ENCODE peak calls at places on chromosomes 1 and 21, in nine cellular contexts. R is breast epithelium, P is upper lobe of left lung, S is GM23338, F is sigmoid colon, E is transverse colon, A is Panc1, G is SK-N-SH, J is stomach. I is an unnamed sample.
A peak's percentile ranks its signal among the peaks of the same experiment; 100 is the strongest.

GRCh38 chr1:18939398-18940302 is 16.8 kb downstream of the IFFO2 start:
- DNase-seq in R (no peak), P (no peak), S (no peak), F (no peak), E (no peak), A (no peak), G (no peak), J (no peak), I (no peak)

GRCh38 chr1:210584439-210585113 is 255.9 kb downstream of the HHAT start:
- DNase-seq in R (no peak), P (peak; percentile 75), S (peak; percentile 93), F (peak; percentile 80), E (peak; percentile 78), A (no peak), G (peak; percentile 75), J (peak; percentile 77), I (peak; percentile 68)

GRCh38 chr1:26418865-26419349 is 8.3 kb downstream of the LIN28A start:
- DNase-seq in R (no peak), P (no peak), S (peak; percentile 99), F (no peak), E (no peak), A (no peak), G (no peak), J (no peak), I (no peak)

GRCh38 chr1:46284597-46285564 is 18.5 kb downstream of the LRRC41 start:
- DNase-seq in R (no peak), P (no peak), S (no peak), F (no peak), E (no peak), A (no peak), G (no peak), J (no peak), I (no peak)

GRCh38 chr1:35810096-35810860 is 2.5 kb downstream of the AGO4 start:
- DNase-seq in R (no peak), P (no peak), S (no peak), F (no peak), E (no peak), A (no peak), G (no peak), J (no peak), I (no peak)

GRCh38 chr21:33041981-33042380 is 16.2 kb downstream of the OLIG2 start:
- DNase-seq in R (no peak), P (no peak), S (no peak), F (no peak), E (no peak), A (no peak), G (no peak), J (no peak), I (no peak)

GRCh38 chr1:151166506-151166956 is 587 bp downstream of the SCNM1 start:
- DNase-seq in R (no peak), P (no peak), S (peak; percentile 59), F (peak; percentile 72), E (no peak), A (no peak), G (peak; percentile 47), J (no peak), I (no peak)

GRCh38 chr1:16318544-16318943 is 33.7 kb downstream of the FBXO42 start:
- DNase-seq in R (no peak), P (peak; percentile 43), S (no peak), F (no peak), E (peak; percentile 28), A (no peak), G (no peak), J (no peak), I (peak; percentile 17)

GRCh38 chr1:94025383-94026340 is 95.3 kb downstream of the ABCA4 start:
- DNase-seq in R (no peak), P (no peak), S (peak; percentile 67), F (no peak), E (no peak), A (peak; percentile 54), G (peak; percentile 74), J (no peak), I (peak; percentile 58)

GRCh38 chr1:39159224-39160036 is 45.1 kb upstream of the MACF1 start:
- DNase-seq in R (peak; percentile 65), P (peak; percentile 84), S (peak; percentile 77), F (no peak), E (peak; percentile 56), A (no peak), G (no peak), J (peak; percentile 52), I (peak; percentile 47)
- H3K4me3 ChIP-seq in R (peak overlapping the region; percentile 11), P (peak overlapping the region; percentile 45), S (peak overlapping the region; percentile 52), F (no peak overlapping the region), E (peak overlapping the region; percentile 7), A (peak overlapping the region; percentile 23), G (no peak overlapping the region), J (peak overlapping the region; percentile 10), I (peak overlapping the region; percentile 10)

GRCh38 chr1:55213029-55213884 is 1.9 kb downstream of the USP24 start:
- DNase-seq in R (no peak), P (no peak), S (no peak), F (no peak), E (no peak), A (no peak), G (no peak), J (no peak), I (no peak)

GRCh38 chr1:55214903-55215193 is 316 bp downstream of the USP24 start:
- DNase-seq in R (no peak), P (peak; percentile 33), S (peak; percentile 62), F (peak; percentile 64), E (peak; percentile 19), A (no peak), G (peak; percentile 85), J (peak; percentile 27), I (peak; percentile 13)

GRCh38 chr1:55213885-55214213 is 1.3 kb downstream of the USP24 start:
- DNase-seq in R (no peak), P (no peak), S (peak; percentile 28), F (peak; percentile 63), E (no peak), A (no peak), G (peak; percentile 47), J (no peak), I (no peak)

GRCh38 chr1:55215194-55216021 is at the start of gene USP24:
- DNase-seq in R (peak; percentile 53), P (peak; percentile 80), S (peak; percentile 85), F (peak; percentile 83), E (peak; percentile 88), A (no peak), G (peak; percentile 95), J (peak; percentile 91), I (peak; percentile 71)

GRCh38 chr1:55214214-55214902 is 806 bp downstream of the USP24 start:
- DNase-seq in R (no peak), P (peak; percentile 62), S (peak; percentile 83), F (peak; percentile 71), E (peak; percentile 63), A (no peak), G (peak; percentile 82), J (peak; percentile 39), I (peak; percentile 7)
- TF ChIP-seq POLR2AphosphoS5 in R (no peak), P (no peak), S (peak; percentile 48), F (no peak), E (no peak), A (no peak), G (peak; percentile 14), J (no peak), I (no peak)

GRCh38 chr1:10457910-10458309 is 8.1 kb downstream of the CORT start:
- DNase-seq in R (no peak), P (no peak), S (no peak), F (no peak), E (no peak), A (no peak), G (no peak), J (no peak), I (no peak)
- H3K4me3 ChIP-seq in R (no peak overlapping the region), P (no peak overlapping the region), S (no peak overlapping the region), F (no peak overlapping the region), E (no peak overlapping the region), A (no peak overlapping the region), G (no peak overlapping the region), J (no peak overlapping the region), I (no peak overlapping the region)

GRCh38 chr1:182600036-182600713 is 4.0 kb downstream of the RGS16 start:
- DNase-seq in R (no peak), P (no peak), S (no peak), F (no peak), E (no peak), A (no peak), G (no peak), J (no peak), I (no peak)
- TF ChIP-seq POLR2AphosphoS5 in R (no peak), P (no peak), S (no peak), F (no peak), E (no peak), A (no peak), G (no peak), J (no peak), I (no peak)

GRCh38 chr1:160665330-160666078 is 18.7 kb upstream of the SLAMF1 start:
- DNase-seq in R (no peak), P (peak; percentile 80), S (peak; percentile 6), F (no peak), E (peak; percentile 58), A (no peak), G (no peak), J (peak; percentile 52), I (no peak)
- H3K4me3 ChIP-seq in R (no peak overlapping the region), P (no peak overlapping the region), S (no peak overlapping the region), F (no peak overlapping the region), E (no peak overlapping the region), A (no peak overlapping the region), G (no peak overlapping the region), J (no peak overlapping the region), I (no peak overlapping the region)

DNA sequence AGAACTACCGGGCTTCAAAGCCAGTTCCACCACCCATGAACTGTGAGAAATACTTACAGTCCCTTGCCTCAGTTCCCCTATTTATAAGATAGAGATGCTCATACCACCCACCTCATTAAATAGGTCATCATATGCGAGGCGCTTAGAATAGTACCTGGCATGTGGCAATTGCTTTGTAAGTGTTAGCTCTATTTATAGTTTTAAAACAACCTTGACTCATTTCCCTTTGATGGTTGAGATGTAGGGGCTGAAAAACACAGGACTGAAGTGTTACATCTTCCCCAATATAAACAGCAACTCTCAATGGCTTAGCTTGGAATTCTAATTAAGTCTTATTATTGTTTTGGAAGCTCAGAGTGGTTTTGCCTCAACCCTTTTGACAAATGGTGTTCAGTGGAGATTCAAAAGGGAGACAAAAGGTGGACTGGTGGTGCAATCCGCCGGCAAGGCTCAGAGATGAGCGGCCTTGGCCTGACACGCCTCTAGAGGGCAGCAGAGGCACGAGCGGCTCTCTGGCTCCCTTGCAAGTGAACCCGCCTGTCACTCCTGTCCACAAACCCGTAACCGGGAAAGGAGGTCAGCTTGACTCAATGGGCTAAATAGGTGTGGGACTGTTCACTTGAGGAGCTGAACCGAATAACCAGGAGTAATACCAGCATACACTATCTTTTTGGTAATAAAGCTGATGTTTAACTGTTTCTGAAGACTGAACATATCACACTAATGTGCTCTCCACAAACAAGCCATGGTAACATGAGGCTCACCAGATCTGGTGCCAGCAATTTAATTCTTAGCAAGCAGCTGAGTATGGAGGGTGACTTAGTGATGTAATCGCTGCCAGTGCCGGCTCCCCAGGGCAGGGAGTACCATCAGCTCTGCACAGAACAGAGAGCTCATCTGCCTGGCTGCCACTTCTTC is 19.5 kb upstream of the SMYD2 start:
- DNase-seq in R (peak; percentile 58), P (peak; percentile 86), S (peak; percentile 80), F (peak; percentile 88), E (peak; percentile 83), A (peak; percentile 67), G (peak; percentile 72), J (peak; percentile 86), I (peak; percentile 80)
- TF ChIP-seq POLR2AphosphoS5 in R (no peak), P (no peak), S (no peak), F (no peak), E (no peak), A (no peak), G (no peak), J (no peak), I (peak; percentile 32)

GRCh38 chr1:157043685-157044084 is 1.9 kb downstream of the ARHGEF11 start:
- DNase-seq in R (no peak), P (no peak), S (no peak), F (no peak), E (no peak), A (no peak), G (peak; percentile 14), J (no peak), I (no peak)
- H3K4me3 ChIP-seq in R (peak overlapping the region; percentile 74), P (peak overlapping the region; percentile 68), S (peak overlapping the region; percentile 66), F (peak overlapping the region; percentile 69), E (peak overlapping the region; percentile 76), A (peak overlapping the region; percentile 75), G (peak overlapping the region; percentile 66), J (peak overlapping the region; percentile 63), I (peak overlapping the region; percentile 67)